ENCODE peak calls at places on chromosomes 1 and 21, in seven cellular contexts. M is dorsolateral prefrontal cortex; N is esophagus muscularis mucosa; Z is adrenal gland; W is GM23248; O is CD8-positive, alpha-beta memory T cell; X is K562. Q is an unnamed sample.

GRCh38 chr1:245458761-245459174 is 304.0 kb downstream of the KIF26B start:
- DNase-seq in M (no peak), N (no peak), Z (no peak), W (peak), O (no peak), X (no peak), Q (peak)

GRCh38 chr1:107875689-107876088 is 89.3 kb downstream of the VAV3 start:
- DNase-seq in M (no peak), N (no peak), Z (no peak), W (no peak), O (no peak), X (no peak), Q (no peak)

GRCh38 chr1:116334015-116334547 is 39.0 kb upstream of the ATP1A1 start:
- DNase-seq in M (no peak), N (no peak), Z (no peak), W (peak), O (no peak), X (no peak), Q (peak)

GRCh38 chr1:78441921-78442320 is 48.9 kb upstream of the PTGFR start:
- DNase-seq in M (no peak), N (no peak), Z (no peak), W (peak), O (no peak), X (no peak), Q (no peak)

GRCh38 chr1:23446644-23447310 is 22.2 kb upstream of the TCEA3 start:
- DNase-seq in M (no peak), N (no peak), Z (no peak), W (no peak), O (no peak), X (no peak), Q (no peak)

GRCh38 chr1:78348526-78349284 is 142.1 kb upstream of the PTGFR start:
- DNase-seq in M (no peak), N (no peak), Z (no peak), W (no peak), O (no peak), X (no peak), Q (no peak)

GRCh38 chr1:43586136-43586726 is 55.5 kb downstream of the PTPRF start:
- DNase-seq in M (no peak), N (no peak), Z (no peak), W (no peak), O (no peak), X (no peak), Q (no peak)

GRCh38 chr21:45836694-45837670 is 144.6 kb upstream of the COL6A1 start:
- DNase-seq in M (no peak), N (no peak), Z (no peak), W (no peak), O (no peak), X (no peak), Q (no peak)

GRCh38 chr1:111274653-111275052 is 16.0 kb upstream of the CHIA start:
- DNase-seq in M (no peak), N (no peak), Z (no peak), W (peak), O (no peak), X (no peak), Q (no peak)

GRCh38 chr1:43763497-43763973 is 56.2 kb downstream of the ST3GAL3 start:
- DNase-seq in M (no peak), N (peak), Z (peak), W (peak), O (peak), X (peak), Q (peak)

GRCh38 chr1:94552071-94552586 is 10.6 kb upstream of the F3 start:
- DNase-seq in M (no peak), N (no peak), Z (no peak), W (no peak), O (no peak), X (no peak), Q (no peak)

GRCh38 chr1:53094533-53094919 is 32.5 kb downstream of the PODN start:
- DNase-seq in M (no peak), N (no peak), Z (no peak), W (no peak), O (no peak), X (no peak), Q (no peak)

GRCh38 chr1:188949701-188950100 is 1528.0 kb downstream of the BRINP3 start:
- DNase-seq in M (no peak), N (no peak), Z (no peak), W (no peak), O (no peak), X (no peak), Q (no peak)

GRCh38 chr1:11024545-11024944 is 12.1 kb downstream of the TARDBP start:
- DNase-seq in M (no peak), N (no peak), Z (no peak), W (no peak), O (no peak), X (no peak), Q (no peak)

GRCh38 chr1:51615780-51616291 is 1.1 kb upstream of the OSBPL9 start:
- DNase-seq in M (no peak), N (no peak), Z (no peak), W (no peak), O (no peak), X (no peak), Q (no peak)

GRCh38 chr1:11157867-11158266 is 31.3 kb upstream of the ANGPTL7 start:
- DNase-seq in M (no peak), N (no peak), Z (no peak), W (peak), O (no peak), X (no peak), Q (no peak)

GRCh38 chr1:184801503-184801902 is 46.8 kb upstream of the EDEM3 start:
- DNase-seq in M (no peak), N (no peak), Z (no peak), W (peak), O (no peak), X (no peak), Q (no peak)

GRCh38 chr1:112727716-112728115 is 12.6 kb upstream of the PPM1J start:
- DNase-seq in M (no peak), N (no peak), Z (no peak), W (peak), O (no peak), X (no peak), Q (no peak)

GRCh38 chr1:180899262-180899661 is 13.4 kb upstream of the KIAA1614 start:
- DNase-seq in M (no peak), N (peak), Z (no peak), W (no peak), O (no peak), X (no peak), Q (no peak)

GRCh38 chr1:105664495-105664894 is 1392.0 kb upstream of the PRMT6 start:
- DNase-seq in M (no peak), N (no peak), Z (no peak), W (no peak), O (no peak), X (no peak), Q (no peak)

GRCh38 chr1:33709780-33710713 is 153.8 kb upstream of the HMGB4 start:
- DNase-seq in M (no peak), N (peak), Z (no peak), W (peak), O (no peak), X (no peak), Q (no peak)

GRCh38 chr1:113241237-113241636 is 149.1 kb upstream of the MAGI3 start:
- DNase-seq in M (no peak), N (no peak), Z (no peak), W (no peak), O (no peak), X (no peak), Q (no peak)

GRCh38 chr21:30463713-30464112 is 16.5 kb downstream of the KRTAP19-1 start:
- DNase-seq in M (no peak), N (no peak), Z (no peak), W (no peak), O (no peak), X (peak), Q (peak)

GRCh38 chr1:54807756-54808155 is 6.6 kb upstream of the TTC22 start:
- DNase-seq in M (no peak), N (no peak), Z (no peak), W (no peak), O (no peak), X (no peak), Q (no peak)

GRCh38 chr1:23475134-23475628 is 8.8 kb downstream of the ASAP3 start:
- DNase-seq in M (no peak), N (no peak), Z (peak), W (peak), O (no peak), X (no peak), Q (no peak)

GRCh38 chr1:93904228-93904627 is 5.0 kb downstream of the GCLM start:
- DNase-seq in M (no peak), N (no peak), Z (no peak), W (peak), O (no peak), X (no peak), Q (peak)

GRCh38 chr1:109508873-109509175 is 703 bp downstream of the AMIGO1 start:
- DNase-seq in M (no peak), N (no peak), Z (no peak), W (no peak), O (no peak), X (no peak), Q (no peak)

GRCh38 chr1:186481303-186481888 is 20.5 kb upstream of the PDC start:
- DNase-seq in M (no peak), N (no peak), Z (no peak), W (no peak), O (no peak), X (no peak), Q (no peak)

GRCh38 chr1:65407875-65408274 is 12.6 kb upstream of the LEPR start:
- DNase-seq in M (no peak), N (no peak), Z (no peak), W (no peak), O (no peak), X (no peak), Q (no peak)

GRCh38 chr1:119784127-119784781 is 15.5 kb upstream of the HMGCS2 start:
- DNase-seq in M (no peak), N (peak), Z (no peak), W (peak), O (no peak), X (no peak), Q (no peak)

GRCh38 chr1:110916669-110917306 is 43.8 kb downstream of the CD53 start:
- DNase-seq in M (no peak), N (no peak), Z (no peak), W (peak), O (no peak), X (peak), Q (peak)

GRCh38 chr1:40360631-40361030 is 12.9 kb upstream of the SMAP2 start:
- DNase-seq in M (no peak), N (no peak), Z (no peak), W (no peak), O (no peak), X (no peak), Q (no peak)

GRCh38 chr21:14862794-14863720 is 201.7 kb downstream of the NRIP1 start:
- DNase-seq in M (no peak), N (no peak), Z (no peak), W (peak), O (no peak), X (peak), Q (peak)

GRCh38 chr1:42179900-42180329 is 15.4 kb upstream of the GUCA2A start:
- DNase-seq in M (no peak), N (no peak), Z (no peak), W (no peak), O (no peak), X (no peak), Q (no peak)

GRCh38 chr1:221548942-221549341 is 192.9 kb downstream of the DUSP10 start:
- DNase-seq in M (no peak), N (no peak), Z (no peak), W (no peak), O (no peak), X (no peak), Q (no peak)

GRCh38 chr1:234490789-234491479 is 12.0 kb upstream of the TARBP1 start:
- DNase-seq in M (no peak), N (no peak), Z (no peak), W (no peak), O (no peak), X (peak), Q (peak)

GRCh38 chr21:44982558-44983244 is 42.9 kb downstream of the SLX9 start:
- DNase-seq in M (no peak), N (no peak), Z (no peak), W (no peak), O (no peak), X (no peak), Q (no peak)

GRCh38 chr1:32246888-32247273 is at the start of gene FAM167B:
- DNase-seq in M (no peak), N (no peak), Z (no peak), W (peak), O (no peak), X (no peak), Q (no peak)

GRCh38 chr21:17784604-17785402 is 34.4 kb downstream of the C21orf91 start:
- DNase-seq in M (no peak), N (no peak), Z (no peak), W (no peak), O (no peak), X (no peak), Q (peak)

GRCh38 chr21:40835179-40835694 is 11.7 kb downstream of the DSCAM start:
- DNase-seq in M (no peak), N (no peak), Z (no peak), W (no peak), O (no peak), X (no peak), Q (no peak)
- H3K27ac ChIP-seq in M (no peak), N (no peak), Z (no peak), W (no peak), O (no peak), X (no peak), Q (no peak)

GRCh38 chr1:61184035-61184713 is 101.8 kb downstream of the NFIA start:
- DNase-seq in M (peak), N (peak), Z (peak), W (peak), O (no peak), X (peak), Q (peak)

GRCh38 chr1:61184714-61185106 is 102.3 kb downstream of the NFIA start:
- DNase-seq in M (no peak), N (no peak), Z (no peak), W (no peak), O (no peak), X (no peak), Q (no peak)

GRCh38 chr1:61181016-61181560 is 98.7 kb downstream of the NFIA start:
- DNase-seq in M (no peak), N (no peak), Z (no peak), W (no peak), O (no peak), X (no peak), Q (no peak)

GRCh38 chr1:61182049-61182448 is 99.7 kb downstream of the NFIA start:
- DNase-seq in M (no peak), N (no peak), Z (no peak), W (peak), O (no peak), X (no peak), Q (no peak)

GRCh38 chr1:61183471-61184034 is 101.2 kb downstream of the NFIA start:
- DNase-seq in M (no peak), N (no peak), Z (no peak), W (peak), O (no peak), X (peak), Q (no peak)
- H3K27ac ChIP-seq in M (peak), N (peak), Z (peak), W (peak), O (peak), X (peak), Q (no peak)

DNA sequence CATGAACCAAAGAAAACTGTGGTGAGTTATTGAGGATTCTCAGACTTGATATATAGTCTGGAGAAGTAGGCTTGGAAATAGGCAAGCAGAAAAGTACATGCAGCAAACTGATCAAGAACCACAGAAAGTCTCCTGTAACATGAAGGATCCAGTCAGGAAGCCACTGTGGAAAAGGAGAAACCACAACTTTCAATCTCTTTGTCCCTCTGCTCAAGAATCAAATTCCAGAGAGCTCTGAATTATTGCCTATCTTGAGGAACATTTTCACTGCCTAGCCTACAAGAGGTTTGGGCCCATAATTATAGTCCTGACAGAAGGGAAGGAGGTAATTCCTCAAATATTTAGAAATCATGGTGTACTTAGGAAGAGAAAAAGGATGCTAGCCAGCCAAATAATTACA is 43.0 kb upstream of the ADAMTS1 start:
- DNase-seq in M (no peak), N (no peak), Z (no peak), W (no peak), O (no peak), X (no peak), Q (no peak)
- H3K27ac ChIP-seq in M (no peak), N (no peak), Z (no peak), W (no peak), O (no peak), X (no peak), Q (no peak)

GRCh38 chr1:91827094-91828006 is 58.6 kb downstream of the TGFBR3 start:
- DNase-seq in M (no peak), N (peak), Z (no peak), W (peak), O (no peak), X (no peak), Q (no peak)

GRCh38 chr1:91826248-91826647 is 59.7 kb downstream of the TGFBR3 start:
- DNase-seq in M (no peak), N (no peak), Z (no peak), W (no peak), O (no peak), X (no peak), Q (no peak)

GRCh38 chr1:91828583-91829281 is 57.2 kb downstream of the TGFBR3 start:
- DNase-seq in M (no peak), N (no peak), Z (no peak), W (no peak), O (no peak), X (no peak), Q (no peak)

GRCh38 chr1:91828007-91828321 is 58.0 kb downstream of the TGFBR3 start:
- DNase-seq in M (no peak), N (no peak), Z (no peak), W (no peak), O (no peak), X (no peak), Q (no peak)

DNA sequence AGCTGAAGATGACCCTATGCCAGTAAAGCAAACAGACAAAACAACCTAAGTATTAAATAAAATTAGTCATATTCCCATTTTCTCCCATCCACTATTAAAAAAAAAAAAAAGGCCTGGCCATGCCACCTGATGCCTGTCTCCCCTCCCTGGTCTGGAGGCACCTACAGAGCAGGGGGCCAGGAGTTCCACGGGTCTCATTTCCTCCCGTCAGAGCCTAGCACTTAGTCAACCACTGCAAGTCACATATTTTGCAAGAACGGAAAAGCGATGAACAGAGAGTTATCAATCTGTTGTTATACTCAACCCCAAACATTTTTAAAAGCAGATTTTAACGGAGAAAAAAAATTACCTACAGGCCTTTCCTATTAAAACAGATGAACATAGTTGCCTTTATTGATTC is 59.3 kb downstream of the TGFBR3 start:
- DNase-seq in M (no peak), N (no peak), Z (no peak), W (no peak), O (no peak), X (no peak), Q (no peak)
- H3K27ac ChIP-seq in M (no peak), N (peak), Z (no peak), W (peak), O (no peak), X (no peak), Q (no peak)

DNA sequence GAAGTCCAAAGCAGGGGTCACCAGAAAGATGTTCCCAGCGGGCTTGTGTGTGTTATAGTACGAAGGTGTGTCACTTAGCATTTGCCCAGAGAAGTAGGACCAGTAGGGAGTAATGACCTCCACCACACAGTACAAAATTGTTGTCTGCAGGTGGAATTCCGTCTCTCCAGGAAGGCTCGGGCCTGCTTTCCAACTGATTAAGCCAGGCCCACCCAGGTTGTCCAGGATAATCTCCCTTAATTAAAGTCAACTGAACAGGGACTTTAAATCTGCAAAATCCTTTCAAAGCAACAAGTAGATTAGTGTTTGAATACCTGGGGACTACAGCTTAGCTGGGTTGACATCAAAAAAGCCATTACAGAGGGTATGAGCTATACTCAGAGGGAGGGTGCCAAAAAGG is 131.3 kb downstream of the BACH1 start:
- DNase-seq in M (no peak), N (no peak), Z (no peak), W (no peak), O (no peak), X (no peak), Q (no peak)
- H3K27ac ChIP-seq in M (no peak), N (no peak), Z (no peak), W (no peak), O (no peak), X (no peak), Q (no peak)

GRCh38 chr1:205440476-205441317 is 15.1 kb downstream of the BLACAT1 start:
- DNase-seq in M (no peak), N (no peak), Z (no peak), W (peak), O (peak), X (peak), Q (peak)
- H3K27ac ChIP-seq in M (peak), N (peak), Z (no peak), W (no peak), O (peak), X (peak), Q (no peak)

GRCh38 chr1:212515329-212515760 is 82.6 kb downstream of the NENF start:
- DNase-seq in M (no peak), N (no peak), Z (no peak), W (no peak), O (no peak), X (no peak), Q (no peak)
- H3K27ac ChIP-seq in M (no peak), N (no peak), Z (no peak), W (no peak), O (no peak), X (no peak), Q (no peak)

DNA sequence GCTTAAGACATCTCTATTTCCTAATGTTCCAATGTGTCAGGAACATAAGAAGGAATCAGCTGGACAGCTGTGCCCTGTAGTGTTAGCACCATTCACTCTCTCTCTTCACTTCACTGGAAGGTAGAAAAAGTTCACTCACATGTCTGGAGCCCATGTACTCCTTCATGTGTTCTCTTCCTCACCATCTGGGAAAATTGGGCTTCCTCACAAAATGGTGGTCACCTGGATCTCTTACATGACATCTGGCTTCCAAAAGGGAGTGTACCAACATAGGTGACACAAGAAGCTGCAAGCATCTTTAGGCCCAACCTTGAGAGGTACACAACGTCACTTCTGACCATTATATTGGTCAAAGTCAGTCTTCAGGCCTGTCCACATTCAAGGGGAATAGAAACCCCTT is 882.6 kb downstream of the LTN1 start:
- DNase-seq in M (no peak), N (no peak), Z (no peak), W (no peak), O (no peak), X (no peak), Q (no peak)
- H3K27ac ChIP-seq in M (no peak), N (peak), Z (no peak), W (no peak), O (no peak), X (no peak), Q (no peak)